ENCODE peak calls at places on chromosome 14, in ten cellular contexts. S, Z, L, U, A, C, J, X, V and K are unnamed samples.

GRCh38 chr14:31154956-31155355 is 52.6 kb downstream of the HECTD1 start:
- DNase-seq in S (no peak), Z (no peak), L (no peak), U (no peak), A (no peak), C (no peak), J (no peak), X (no peak), V (no peak), K (no peak)

GRCh38 chr14:24556756-24557155 is 19.3 kb downstream of the CTSG start:
- DNase-seq in S (peak; percentile 76), Z (no peak), L (no peak), U (peak; percentile 46), A (no peak), C (no peak), J (no peak), X (no peak), V (no peak), K (no peak)

GRCh38 chr14:51185754-51186153 is 54.3 kb upstream of the TMX1 start:
- DNase-seq in S (no peak), Z (no peak), L (no peak), U (no peak), A (no peak), C (no peak), J (no peak), X (no peak), V (no peak), K (no peak)

GRCh38 chr14:62706217-62706616 is 339.0 kb downstream of the KCNH5 start:
- DNase-seq in S (no peak), Z (no peak), L (no peak), U (no peak), A (no peak), C (no peak), J (no peak), X (no peak), V (no peak), K (no peak)

GRCh38 chr14:65478017-65478416 is 65.5 kb downstream of the FUT8 start:
- DNase-seq in S (no peak), Z (no peak), L (no peak), U (no peak), A (no peak), C (no peak), J (no peak), X (no peak), V (no peak), K (no peak)

GRCh38 chr14:22982013-22982476 is 306 bp downstream of the AJUBA start:
- DNase-seq in S (no peak), Z (no peak), L (no peak), U (no peak), A (no peak), C (no peak), J (no peak), X (no peak), V (no peak), K (no peak)

GRCh38 chr14:89625208-89625987 is 208.4 kb upstream of the FOXN3 start:
- DNase-seq in S (no peak), Z (peak; percentile 92), L (no peak), U (no peak), A (no peak), C (no peak), J (no peak), X (no peak), V (no peak), K (no peak)

GRCh38 chr14:49879683-49880204 is 13.1 kb upstream of the ARF6 start:
- DNase-seq in S (peak; percentile 72), Z (peak; percentile 64), L (peak; percentile 72), U (peak; percentile 84), A (peak; percentile 30), C (no peak), J (no peak), X (peak; percentile 72), V (no peak), K (peak; percentile 36)

GRCh38 chr14:89303452-89304435 is 113.3 kb downstream of the FOXN3 start:
- DNase-seq in S (peak; percentile 67), Z (peak; percentile 88), L (no peak), U (peak; percentile 50), A (no peak), C (peak; percentile 52), J (peak; percentile 56), X (no peak), V (no peak), K (peak; percentile 72)

GRCh38 chr14:37591941-37592287 is 3.1 kb downstream of the FOXA1 start:
- DNase-seq in S (no peak), Z (peak; percentile 88), L (no peak), U (no peak), A (no peak), C (no peak), J (no peak), X (no peak), V (no peak), K (no peak)

GRCh38 chr14:64757601-64758000 is 53.4 kb downstream of the PLEKHG3 start:
- DNase-seq in S (no peak), Z (no peak), L (peak; percentile 34), U (no peak), A (no peak), C (no peak), J (no peak), X (no peak), V (no peak), K (no peak)

GRCh38 chr14:78455896-78456435 is 285.8 kb downstream of the NRXN3 start:
- DNase-seq in S (no peak), Z (no peak), L (no peak), U (no peak), A (no peak), C (no peak), J (no peak), X (no peak), V (no peak), K (no peak)

GRCh38 chr14:71365305-71365865 is 458.1 kb downstream of the PCNX1 start:
- DNase-seq in S (no peak), Z (no peak), L (no peak), U (no peak), A (no peak), C (no peak), J (no peak), X (no peak), V (no peak), K (no peak)

GRCh38 chr14:105151838-105152793 is 16.5 kb downstream of the JAG2 start:
- DNase-seq in S (no peak), Z (no peak), L (peak; percentile 40), U (no peak), A (no peak), C (no peak), J (no peak), X (no peak), V (no peak), K (no peak)

GRCh38 chr14:75182820-75183219 is 6.4 kb upstream of the TMED10 start:
- DNase-seq in S (no peak), Z (no peak), L (no peak), U (no peak), A (no peak), C (peak; percentile 32), J (no peak), X (no peak), V (no peak), K (peak; percentile 43)

GRCh38 chr14:51082394-51082793 is 12.5 kb downstream of the TRIM9 start:
- DNase-seq in S (no peak), Z (no peak), L (no peak), U (no peak), A (no peak), C (no peak), J (peak; percentile 24), X (no peak), V (no peak), K (no peak)

GRCh38 chr14:67665886-67666285 is 8.5 kb downstream of the VTI1B start:
- DNase-seq in S (no peak), Z (no peak), L (no peak), U (no peak), A (no peak), C (no peak), J (no peak), X (no peak), V (no peak), K (peak; percentile 41)

GRCh38 chr14:85565862-85566296 is 35.9 kb downstream of the FLRT2 start:
- DNase-seq in S (no peak), Z (no peak), L (no peak), U (peak; percentile 52), A (no peak), C (no peak), J (no peak), X (no peak), V (peak; percentile 68), K (peak; percentile 6)

GRCh38 chr14:106372870-106373657 is 846.7 kb downstream of the TMEM121 start:
- DNase-seq in S (peak; percentile 79), Z (peak; percentile 41), L (peak; percentile 79), U (no peak), A (peak; percentile 62), C (no peak), J (peak; percentile 18), X (peak; percentile 88), V (no peak), K (no peak)

GRCh38 chr14:63523735-63524408 is 19.3 kb downstream of the PPP2R5E start:
- DNase-seq in S (no peak), Z (no peak), L (no peak), U (no peak), A (no peak), C (no peak), J (no peak), X (no peak), V (no peak), K (no peak)

GRCh38 chr14:99718031-99718810 is 34.1 kb downstream of the CYP46A1 start:
- DNase-seq in S (no peak), Z (peak; percentile 41), L (no peak), U (no peak), A (no peak), C (no peak), J (no peak), X (no peak), V (no peak), K (no peak)

GRCh38 chr14:69625299-69626131 is 14.1 kb downstream of the SUSD6 start:
- DNase-seq in S (peak; percentile 72), Z (no peak), L (peak; percentile 79), U (no peak), A (peak; percentile 51), C (no peak), J (no peak), X (peak; percentile 81), V (no peak), K (no peak)

GRCh38 chr14:76710093-76711010 is 50.9 kb upstream of the VASH1 start:
- DNase-seq in S (peak; percentile 62), Z (peak; percentile 65), L (no peak), U (peak; percentile 35), A (peak; percentile 9), C (no peak), J (no peak), X (peak; percentile 28), V (no peak), K (peak; percentile 58)

GRCh38 chr14:105283028-105283427 is 17.8 kb downstream of the BRF1 start:
- DNase-seq in S (no peak), Z (no peak), L (no peak), U (no peak), A (no peak), C (no peak), J (no peak), X (no peak), V (no peak), K (no peak)

GRCh38 chr14:101359221-101360044 is 201.9 kb upstream of the DIO3 start:
- DNase-seq in S (no peak), Z (no peak), L (no peak), U (peak; percentile 38), A (no peak), C (peak; percentile 10), J (peak; percentile 58), X (no peak), V (no peak), K (no peak)

GRCh38 chr14:87894920-87895319 is 98.1 kb downstream of the GALC start:
- DNase-seq in S (no peak), Z (no peak), L (no peak), U (no peak), A (no peak), C (no peak), J (no peak), X (no peak), V (no peak), K (no peak)

GRCh38 chr14:105472496-105472991 is 2.1 kb upstream of the CRIP2 start:
- DNase-seq in S (no peak), Z (peak; percentile 68), L (peak; percentile 51), U (no peak), A (no peak), C (no peak), J (no peak), X (no peak), V (no peak), K (no peak)

GRCh38 chr14:69808919-69809808 is 12.1 kb upstream of the SLC10A1 start:
- DNase-seq in S (no peak), Z (no peak), L (no peak), U (no peak), A (no peak), C (no peak), J (no peak), X (no peak), V (no peak), K (no peak)